ENCODE peak calls at places on chromosomes 4 and X, in five cellular contexts. T is suprapubic skin; G is effector memory CD4-positive, alpha-beta T cell; O is mesendoderm; P is ovary. J is an unnamed sample. For H3K4me1, the result is how much of the 10 kb centered on the place peaks cover.

GRCh38 chr4:19945501-19945900 is 306.2 kb upstream of the SLIT2 start:
- DNase-seq in T (no peak), G (no peak), O (peak), P (no peak), J (no peak)

GRCh38 chr4:6342530-6343293 is 73.1 kb downstream of the WFS1 start:
- DNase-seq in T (no peak), G (no peak), O (no peak), P (no peak), J (no peak)

GRCh38 chr4:21948347-21949072 is at the start of gene KCNIP4:
- DNase-seq in T (peak), G (no peak), O (peak), P (peak), J (no peak)

GRCh38 chr4:1331591-1332353 is 15.2 kb upstream of the UVSSA start:
- DNase-seq in T (peak), G (no peak), O (no peak), P (no peak), J (no peak)

GRCh38 chr4:181909368-181909767 is 333.8 kb upstream of the TENM3 start:
- DNase-seq in T (no peak), G (no peak), O (peak), P (no peak), J (no peak)

GRCh38 chr4:133152330-133152791 is 3.3 kb downstream of the PCDH10 start:
- DNase-seq in T (no peak), G (no peak), O (peak), P (peak), J (peak)

GRCh38 chr4:85659626-85660213 is 184.8 kb downstream of the ARHGAP24 start:
- DNase-seq in T (no peak), G (no peak), O (no peak), P (no peak), J (no peak)

GRCh38 chrX:129957241-129958099 is 25.0 kb upstream of the BCORL1 start:
- DNase-seq in T (peak), G (no peak), O (peak), P (peak), J (peak)

GRCh38 chr4:111453216-111453615 is 692.0 kb upstream of the FAM241A start:
- DNase-seq in T (no peak), G (no peak), O (no peak), P (no peak), J (no peak)

GRCh38 chr4:111602848-111603247 is 542.4 kb upstream of the FAM241A start:
- DNase-seq in T (no peak), G (no peak), O (no peak), P (no peak), J (no peak)

GRCh38 chr4:127782275-127783025 is at the start of gene HSPA4L:
- DNase-seq in T (peak), G (no peak), O (peak), P (peak), J (no peak)

GRCh38 chrX:132984058-132984650 is 25.7 kb upstream of the HS6ST2 start:
- DNase-seq in T (no peak), G (no peak), O (no peak), P (no peak), J (no peak)

GRCh38 chr4:2480649-2481048 is 11.7 kb downstream of the RNF4 start:
- DNase-seq in T (no peak), G (no peak), O (no peak), P (no peak), J (no peak)

GRCh38 chr4:54539500-54540029 is 118.2 kb upstream of the KIT start:
- DNase-seq in T (peak), G (no peak), O (peak), P (peak), J (peak)

GRCh38 chr4:38869511-38869910 is 1.9 kb downstream of the FAM114A1 start:
- DNase-seq in T (no peak), G (no peak), O (no peak), P (no peak), J (no peak)
- H3K4me1 ChIP-seq in T (half or more), G (under half), O (under half), P (under half), J (under half)

GRCh38 chr4:61401771-61402170 is 201.6 kb downstream of the ADGRL3 start:
- DNase-seq in T (no peak), G (no peak), O (no peak), P (no peak), J (no peak)

GRCh38 chr4:61400446-61400845 is 200.3 kb downstream of the ADGRL3 start:
- DNase-seq in T (no peak), G (no peak), O (no peak), P (no peak), J (no peak)

GRCh38 chr4:61395754-61396153 is 195.6 kb downstream of the ADGRL3 start:
- DNase-seq in T (no peak), G (no peak), O (no peak), P (no peak), J (no peak)

DNA sequence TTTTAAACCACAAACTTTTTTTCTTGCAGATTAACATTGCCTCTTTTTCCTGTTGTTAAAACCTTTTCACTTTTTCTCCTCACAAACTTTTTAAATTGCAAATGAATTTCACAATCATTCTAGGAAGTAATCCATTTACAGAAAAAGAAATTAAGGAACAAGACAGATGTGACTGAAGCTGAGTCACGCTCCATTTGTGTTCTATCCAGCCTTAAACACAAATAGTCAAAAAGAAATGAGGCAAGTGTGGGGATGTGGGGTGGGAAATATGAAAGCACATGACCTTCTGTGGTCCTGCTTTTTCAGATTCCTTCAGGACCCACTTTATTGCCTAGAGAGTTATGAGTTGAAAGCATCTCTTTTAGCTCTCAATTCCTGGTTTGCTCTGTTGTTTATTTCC is 197.0 kb downstream of the ADGRL3 start:
- DNase-seq in T (no peak), G (no peak), O (no peak), P (no peak), J (no peak)
- H3K4me1 ChIP-seq in T (under half), G (under half), O (under half), P (under half), J (under half)

GRCh38 chr4:118760092-118760491 is 74.9 kb downstream of the METTL14 start:
- DNase-seq in T (no peak), G (no peak), O (no peak), P (no peak), J (no peak)

GRCh38 chr4:118761387-118762016 is 74.4 kb downstream of the SEC24D start:
- DNase-seq in T (no peak), G (no peak), O (no peak), P (no peak), J (no peak)

GRCh38 chr4:118759481-118759880 is 74.3 kb downstream of the METTL14 start:
- DNase-seq in T (no peak), G (no peak), O (no peak), P (no peak), J (no peak)

GRCh38 chr4:118762146-118762545 is 73.8 kb downstream of the SEC24D start:
- DNase-seq in T (no peak), G (no peak), O (no peak), P (no peak), J (no peak)

DNA sequence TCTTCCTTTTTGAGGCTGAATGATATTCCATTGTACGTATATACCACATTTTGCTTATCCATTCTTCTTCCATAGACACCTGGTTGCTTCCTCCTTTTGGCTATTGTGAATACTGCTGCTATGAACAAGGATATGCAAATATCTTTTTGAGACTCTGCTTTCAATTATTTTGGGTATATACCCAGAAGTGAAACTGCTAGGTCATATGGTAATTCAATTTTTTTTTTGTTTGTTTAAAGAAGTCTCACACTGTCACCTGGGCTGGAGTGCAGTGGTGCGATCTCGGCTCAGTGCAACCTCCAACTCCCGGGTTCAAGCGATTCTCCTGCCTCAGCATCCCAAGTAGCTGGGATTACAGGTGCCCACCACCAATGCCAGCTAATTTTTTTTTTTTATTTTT is 75.3 kb downstream of the METTL14 start:
- DNase-seq in T (no peak), G (no peak), O (no peak), P (no peak), J (no peak)
- H3K4me1 ChIP-seq in T (half or more), G (under half), O (under half), P (under half), J (under half)

GRCh38 chr4:8189551-8190466 is 9.3 kb upstream of the SH3TC1 start:
- DNase-seq in T (no peak), G (no peak), O (no peak), P (no peak), J (no peak)

GRCh38 chr4:8188743-8189550 is 10.1 kb upstream of the SH3TC1 start:
- DNase-seq in T (no peak), G (no peak), O (no peak), P (no peak), J (no peak)

GRCh38 chr4:8185930-8186329 is 13.2 kb upstream of the SH3TC1 start:
- DNase-seq in T (no peak), G (no peak), O (no peak), P (no peak), J (no peak)

GRCh38 chr4:8186883-8187282 is 12.2 kb upstream of the SH3TC1 start:
- DNase-seq in T (no peak), G (no peak), O (no peak), P (no peak), J (no peak)

DNA sequence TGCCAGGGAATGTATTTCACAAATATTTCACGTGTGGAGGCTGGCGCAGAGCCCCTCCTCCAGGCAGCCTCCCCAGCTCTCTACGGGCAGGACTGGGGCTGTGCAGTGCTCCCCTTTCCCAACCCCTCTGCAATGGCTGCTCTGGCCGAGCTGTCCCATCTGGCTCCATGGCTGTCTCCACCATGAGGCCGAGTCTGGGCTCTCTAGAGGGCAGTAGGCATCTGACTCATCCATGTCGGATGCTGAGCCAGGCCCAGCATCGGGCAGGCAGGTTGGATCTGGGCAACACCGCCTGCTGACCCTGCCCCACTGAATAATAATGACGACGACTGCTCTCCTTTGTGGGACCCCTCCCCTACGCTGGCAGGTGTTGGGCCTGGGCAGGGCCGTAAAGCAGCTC is 11.0 kb upstream of the SH3TC1 start:
- DNase-seq in T (no peak), G (no peak), O (no peak), P (no peak), J (no peak)
- H3K4me1 ChIP-seq in T (half or more), G (under half), O (under half), P (under half), J (under half)

J was measured in trophoblast cell.